ENCODE peak calls at places on chromosomes 1 and 21, in nine cellular contexts. One of them, this sample, is unnamed.

GRCh38 chr1:53575141-53575947 is 116.1 kb downstream of the DMRTB1 start:
- DNase-seq in Panc1: no peak
- DNase-seq in astrocyte of the cerebellum: no peak
- DNase-seq in psoas muscle: no peak
- DNase-seq in foreskin fibroblast: no peak
- DNase-seq in Calu3: no peak
- DNase-seq in fibroblast of mammary gland: no peak
- DNase-seq in fibroblast of pulmonary artery: no peak
- DNase-seq in testis: no peak
- DNase-seq in this sample: no peak

GRCh38 chr1:15351301-15351700 is 58.4 kb upstream of the EFHD2 start:
- DNase-seq in Panc1: no peak
- DNase-seq in astrocyte of the cerebellum: no peak
- DNase-seq in psoas muscle: no peak
- DNase-seq in foreskin fibroblast: no peak
- DNase-seq in Calu3: no peak
- DNase-seq in fibroblast of mammary gland: no peak
- DNase-seq in fibroblast of pulmonary artery: no peak
- DNase-seq in testis: peak; percentile 51
- DNase-seq in this sample: no peak

GRCh38 chr1:202710070-202711025 is at the start of gene SYT2:
- DNase-seq in Panc1: no peak
- DNase-seq in astrocyte of the cerebellum: no peak
- DNase-seq in psoas muscle: peak; percentile 50
- DNase-seq in foreskin fibroblast: peak; percentile 44
- DNase-seq in Calu3: peak; percentile 46
- DNase-seq in fibroblast of mammary gland: no peak
- DNase-seq in fibroblast of pulmonary artery: peak; percentile 18
- DNase-seq in testis: peak; percentile 81
- DNase-seq in this sample: no peak

GRCh38 chr1:118147542-118147941 is 37.5 kb downstream of the SPAG17 start:
- DNase-seq in Panc1: no peak
- DNase-seq in astrocyte of the cerebellum: no peak
- DNase-seq in psoas muscle: no peak
- DNase-seq in foreskin fibroblast: peak; percentile 87
- DNase-seq in Calu3: no peak
- DNase-seq in fibroblast of mammary gland: peak; percentile 66
- DNase-seq in fibroblast of pulmonary artery: peak; percentile 63
- DNase-seq in testis: no peak
- DNase-seq in this sample: peak; percentile 72

GRCh38 chr1:38037481-38037939 is 9.1 kb downstream of the POU3F1 start:
- DNase-seq in Panc1: no peak
- DNase-seq in astrocyte of the cerebellum: no peak
- DNase-seq in psoas muscle: no peak
- DNase-seq in foreskin fibroblast: no peak
- DNase-seq in Calu3: peak; percentile 35
- DNase-seq in fibroblast of mammary gland: peak; percentile 23
- DNase-seq in fibroblast of pulmonary artery: peak; percentile 50
- DNase-seq in testis: no peak
- DNase-seq in this sample: no peak

GRCh38 chr21:46118305-46118870 is 20.5 kb downstream of the COL6A2 start:
- DNase-seq in Panc1: no peak
- DNase-seq in astrocyte of the cerebellum: no peak
- DNase-seq in psoas muscle: peak; percentile 52
- DNase-seq in foreskin fibroblast: no peak
- DNase-seq in Calu3: no peak
- DNase-seq in fibroblast of mammary gland: peak; percentile 11
- DNase-seq in fibroblast of pulmonary artery: no peak
- DNase-seq in testis: peak; percentile 12
- DNase-seq in this sample: no peak

GRCh38 chr21:44503901-44504399 is 36.0 kb downstream of the KRTAP10-1 start:
- DNase-seq in Panc1: no peak
- DNase-seq in astrocyte of the cerebellum: no peak
- DNase-seq in psoas muscle: no peak
- DNase-seq in foreskin fibroblast: no peak
- DNase-seq in Calu3: no peak
- DNase-seq in fibroblast of mammary gland: no peak
- DNase-seq in fibroblast of pulmonary artery: no peak
- DNase-seq in testis: no peak
- DNase-seq in this sample: no peak

GRCh38 chr1:42206164-42206563 is 41.6 kb upstream of the GUCA2A start:
- DNase-seq in Panc1: no peak
- DNase-seq in astrocyte of the cerebellum: no peak
- DNase-seq in psoas muscle: no peak
- DNase-seq in foreskin fibroblast: no peak
- DNase-seq in Calu3: peak; percentile 59
- DNase-seq in fibroblast of mammary gland: no peak
- DNase-seq in fibroblast of pulmonary artery: no peak
- DNase-seq in testis: no peak
- DNase-seq in this sample: no peak

GRCh38 chr1:26320896-26321295 is 3.1 kb downstream of the CD52 start:
- DNase-seq in Panc1: no peak
- DNase-seq in astrocyte of the cerebellum: no peak
- DNase-seq in psoas muscle: no peak
- DNase-seq in foreskin fibroblast: no peak
- DNase-seq in Calu3: no peak
- DNase-seq in fibroblast of mammary gland: no peak
- DNase-seq in fibroblast of pulmonary artery: no peak
- DNase-seq in testis: no peak
- DNase-seq in this sample: no peak

GRCh38 chr1:96253281-96254035 is 468.1 kb upstream of the PTBP2 start:
- DNase-seq in Panc1: no peak
- DNase-seq in astrocyte of the cerebellum: no peak
- DNase-seq in psoas muscle: no peak
- DNase-seq in foreskin fibroblast: peak; percentile 72
- DNase-seq in Calu3: no peak
- DNase-seq in fibroblast of mammary gland: peak; percentile 83
- DNase-seq in fibroblast of pulmonary artery: no peak
- DNase-seq in testis: no peak
- DNase-seq in this sample: no peak

GRCh38 chr1:96306809-96307208 is 414.8 kb upstream of the PTBP2 start:
- DNase-seq in Panc1: no peak
- DNase-seq in astrocyte of the cerebellum: no peak
- DNase-seq in psoas muscle: no peak
- DNase-seq in foreskin fibroblast: peak; percentile 75
- DNase-seq in Calu3: no peak
- DNase-seq in fibroblast of mammary gland: peak; percentile 81
- DNase-seq in fibroblast of pulmonary artery: peak; percentile 52
- DNase-seq in testis: no peak
- DNase-seq in this sample: peak; percentile 22

GRCh38 chr1:246497331-246497915 is 9.7 kb downstream of the SMYD3 start:
- DNase-seq in Panc1: peak; percentile 48
- DNase-seq in astrocyte of the cerebellum: peak; percentile 69
- DNase-seq in psoas muscle: no peak
- DNase-seq in foreskin fibroblast: peak; percentile 79
- DNase-seq in Calu3: peak; percentile 44
- DNase-seq in fibroblast of mammary gland: peak; percentile 83
- DNase-seq in fibroblast of pulmonary artery: peak; percentile 87
- DNase-seq in testis: no peak
- DNase-seq in this sample: peak; percentile 71

GRCh38 chr1:178098262-178098661 is 4.4 kb downstream of the RASAL2 start:
- DNase-seq in Panc1: no peak
- DNase-seq in astrocyte of the cerebellum: no peak
- DNase-seq in psoas muscle: no peak
- DNase-seq in foreskin fibroblast: no peak
- DNase-seq in Calu3: no peak
- DNase-seq in fibroblast of mammary gland: no peak
- DNase-seq in fibroblast of pulmonary artery: peak; percentile 70
- DNase-seq in testis: no peak
- DNase-seq in this sample: peak; percentile 51

GRCh38 chr1:192858456-192858855 is 49.6 kb downstream of the RGS2 start:
- DNase-seq in Panc1: no peak
- DNase-seq in astrocyte of the cerebellum: no peak
- DNase-seq in psoas muscle: no peak
- DNase-seq in foreskin fibroblast: no peak
- DNase-seq in Calu3: no peak
- DNase-seq in fibroblast of mammary gland: no peak
- DNase-seq in fibroblast of pulmonary artery: no peak
- DNase-seq in testis: no peak
- DNase-seq in this sample: no peak
- TF ChIP-seq CTCF in Panc1: no peak
- TF ChIP-seq CTCF in astrocyte of the cerebellum: no peak
- TF ChIP-seq CTCF in psoas muscle: no peak
- TF ChIP-seq CTCF in foreskin fibroblast: no peak
- TF ChIP-seq CTCF in Calu3: no peak
- TF ChIP-seq CTCF in fibroblast of mammary gland: no peak
- TF ChIP-seq CTCF in fibroblast of pulmonary artery: no peak
- TF ChIP-seq CTCF in testis: no peak
- TF ChIP-seq CTCF in this sample: no peak

GRCh38 chr1:210935905-210936304 is 198.0 kb downstream of the KCNH1 start:
- DNase-seq in Panc1: no peak
- DNase-seq in astrocyte of the cerebellum: no peak
- DNase-seq in psoas muscle: no peak
- DNase-seq in foreskin fibroblast: no peak
- DNase-seq in Calu3: no peak
- DNase-seq in fibroblast of mammary gland: no peak
- DNase-seq in fibroblast of pulmonary artery: no peak
- DNase-seq in testis: no peak
- DNase-seq in this sample: no peak

GRCh38 chr1:210937846-210938245 is 196.1 kb downstream of the KCNH1 start:
- DNase-seq in Panc1: no peak
- DNase-seq in astrocyte of the cerebellum: no peak
- DNase-seq in psoas muscle: no peak
- DNase-seq in foreskin fibroblast: no peak
- DNase-seq in Calu3: no peak
- DNase-seq in fibroblast of mammary gland: no peak
- DNase-seq in fibroblast of pulmonary artery: no peak
- DNase-seq in testis: no peak
- DNase-seq in this sample: no peak

GRCh38 chr1:210932104-210932503 is 201.8 kb downstream of the KCNH1 start:
- DNase-seq in Panc1: no peak
- DNase-seq in astrocyte of the cerebellum: no peak
- DNase-seq in psoas muscle: no peak
- DNase-seq in foreskin fibroblast: no peak
- DNase-seq in Calu3: no peak
- DNase-seq in fibroblast of mammary gland: no peak
- DNase-seq in fibroblast of pulmonary artery: no peak
- DNase-seq in testis: no peak
- DNase-seq in this sample: no peak
- TF ChIP-seq CTCF in Panc1: no peak
- TF ChIP-seq CTCF in astrocyte of the cerebellum: no peak
- TF ChIP-seq CTCF in psoas muscle: no peak
- TF ChIP-seq CTCF in foreskin fibroblast: no peak
- TF ChIP-seq CTCF in Calu3: no peak
- TF ChIP-seq CTCF in fibroblast of mammary gland: no peak
- TF ChIP-seq CTCF in fibroblast of pulmonary artery: no peak
- TF ChIP-seq CTCF in testis: no peak
- TF ChIP-seq CTCF in this sample: no peak

GRCh38 chr1:212920895-212921294 is 29.4 kb upstream of the VASH2 start:
- DNase-seq in Panc1: no peak
- DNase-seq in astrocyte of the cerebellum: no peak
- DNase-seq in psoas muscle: no peak
- DNase-seq in foreskin fibroblast: no peak
- DNase-seq in Calu3: no peak
- DNase-seq in fibroblast of mammary gland: no peak
- DNase-seq in fibroblast of pulmonary artery: no peak
- DNase-seq in testis: no peak
- DNase-seq in this sample: no peak
- TF ChIP-seq CTCF in Panc1: peak; percentile 58
- TF ChIP-seq CTCF in astrocyte of the cerebellum: peak; percentile 34
- TF ChIP-seq CTCF in psoas muscle: peak; percentile 27
- TF ChIP-seq CTCF in foreskin fibroblast: no peak
- TF ChIP-seq CTCF in Calu3: peak; percentile 27
- TF ChIP-seq CTCF in fibroblast of mammary gland: peak; percentile 38
- TF ChIP-seq CTCF in fibroblast of pulmonary artery: peak; percentile 37
- TF ChIP-seq CTCF in testis: no peak
- TF ChIP-seq CTCF in this sample: peak; percentile 64

GRCh38 chr1:21937372-21938121 is 437 bp upstream of the HSPG2 start:
- DNase-seq in Panc1: no peak
- DNase-seq in astrocyte of the cerebellum: peak; percentile 39
- DNase-seq in psoas muscle: peak; percentile 91
- DNase-seq in foreskin fibroblast: peak; percentile 92
- DNase-seq in Calu3: peak; percentile 81
- DNase-seq in fibroblast of mammary gland: peak; percentile 68
- DNase-seq in fibroblast of pulmonary artery: peak; percentile 84
- DNase-seq in testis: peak; percentile 86
- DNase-seq in this sample: peak; percentile 59

GRCh38 chr1:21940492-21940891 is 3.4 kb upstream of the HSPG2 start:
- DNase-seq in Panc1: no peak
- DNase-seq in astrocyte of the cerebellum: no peak
- DNase-seq in psoas muscle: no peak
- DNase-seq in foreskin fibroblast: no peak
- DNase-seq in Calu3: no peak
- DNase-seq in fibroblast of mammary gland: no peak
- DNase-seq in fibroblast of pulmonary artery: no peak
- DNase-seq in testis: no peak
- DNase-seq in this sample: no peak

GRCh38 chr1:21938791-21939538 is 1.9 kb upstream of the HSPG2 start:
- DNase-seq in Panc1: no peak
- DNase-seq in astrocyte of the cerebellum: no peak
- DNase-seq in psoas muscle: no peak
- DNase-seq in foreskin fibroblast: no peak
- DNase-seq in Calu3: no peak
- DNase-seq in fibroblast of mammary gland: no peak
- DNase-seq in fibroblast of pulmonary artery: no peak
- DNase-seq in testis: no peak
- DNase-seq in this sample: no peak

GRCh38 chr1:21941370-21941769 is 4.3 kb upstream of the HSPG2 start:
- DNase-seq in Panc1: no peak
- DNase-seq in astrocyte of the cerebellum: no peak
- DNase-seq in psoas muscle: no peak
- DNase-seq in foreskin fibroblast: no peak
- DNase-seq in Calu3: no peak
- DNase-seq in fibroblast of mammary gland: no peak
- DNase-seq in fibroblast of pulmonary artery: no peak
- DNase-seq in testis: no peak
- DNase-seq in this sample: no peak

DNA sequence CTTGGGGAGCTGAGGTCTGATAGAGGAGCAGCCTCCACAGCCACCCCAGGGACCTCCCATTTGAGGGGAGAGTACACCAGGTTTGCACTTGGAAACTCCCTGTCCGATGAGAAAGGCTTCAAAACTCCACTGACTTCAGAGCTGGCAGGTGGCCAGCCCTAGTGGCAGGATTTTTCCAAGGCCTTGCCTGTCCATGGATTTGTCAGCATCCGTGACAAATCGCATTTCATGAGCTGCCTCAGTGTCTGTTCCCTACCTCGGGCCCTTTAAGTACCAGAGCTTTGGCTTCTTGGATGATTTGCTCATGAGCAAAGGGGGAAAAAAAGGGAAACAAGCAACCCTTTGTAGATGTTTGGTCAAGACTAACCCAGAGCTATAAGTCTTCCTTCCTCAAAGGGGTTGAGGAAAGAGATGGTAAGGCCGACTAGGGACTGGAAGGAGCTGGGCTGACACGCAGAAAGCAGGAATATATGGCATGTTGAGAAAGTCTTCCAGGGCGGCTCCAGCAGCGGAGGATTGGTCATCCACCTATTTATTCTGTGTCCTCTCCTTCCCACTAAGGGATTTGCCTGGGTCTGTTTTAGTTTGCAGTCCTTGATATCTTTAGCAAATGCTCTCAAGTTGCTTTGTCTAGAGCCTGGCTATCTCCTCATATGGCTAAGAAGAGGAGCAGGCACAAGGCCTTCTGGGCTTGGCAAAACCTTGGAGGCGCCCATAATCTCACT is 2.7 kb upstream of the HSPG2 start:
- DNase-seq in Panc1: peak; percentile 83
- DNase-seq in astrocyte of the cerebellum: peak; percentile 87
- DNase-seq in psoas muscle: peak; percentile 94
- DNase-seq in foreskin fibroblast: peak; percentile 98
- DNase-seq in Calu3: peak; percentile 71
- DNase-seq in fibroblast of mammary gland: peak; percentile 97
- DNase-seq in fibroblast of pulmonary artery: peak; percentile 97
- DNase-seq in testis: peak; percentile 80
- DNase-seq in this sample: peak; percentile 97
- TF ChIP-seq CTCF in Panc1: no peak
- TF ChIP-seq CTCF in astrocyte of the cerebellum: peak; percentile 63
- TF ChIP-seq CTCF in psoas muscle: peak; percentile 44
- TF ChIP-seq CTCF in foreskin fibroblast: peak; percentile 47
- TF ChIP-seq CTCF in Calu3: no peak
- TF ChIP-seq CTCF in fibroblast of mammary gland: peak; percentile 59
- TF ChIP-seq CTCF in fibroblast of pulmonary artery: peak; percentile 53
- TF ChIP-seq CTCF in testis: peak; percentile 44
- TF ChIP-seq CTCF in this sample: peak; percentile 79

GRCh38 chr1:44747878-44748277 is 8.2 kb downstream of the KIF2C start:
- DNase-seq in Panc1: no peak
- DNase-seq in astrocyte of the cerebellum: no peak
- DNase-seq in psoas muscle: no peak
- DNase-seq in foreskin fibroblast: no peak
- DNase-seq in Calu3: no peak
- DNase-seq in fibroblast of mammary gland: no peak
- DNase-seq in fibroblast of pulmonary artery: no peak
- DNase-seq in testis: no peak
- DNase-seq in this sample: no peak
- TF ChIP-seq CTCF in Panc1: no peak
- TF ChIP-seq CTCF in astrocyte of the cerebellum: peak; percentile 14
- TF ChIP-seq CTCF in psoas muscle: no peak
- TF ChIP-seq CTCF in foreskin fibroblast: no peak
- TF ChIP-seq CTCF in Calu3: no peak
- TF ChIP-seq CTCF in fibroblast of mammary gland: peak; percentile 13
- TF ChIP-seq CTCF in fibroblast of pulmonary artery: no peak
- TF ChIP-seq CTCF in testis: no peak
- TF ChIP-seq CTCF in this sample: peak; percentile 34

This sample was measured in HFFc6.